ENCODE peak calls at places on chromosomes 11 and 22, in five cellular contexts. C, D, E, X and N are unnamed samples.
A peak's percentile ranks its signal among the peaks of the same experiment; 100 is the strongest.

GRCh38 chr22:27801197-27801615 is 350 bp downstream of the MN1 start:
- DNase-seq in E (no peak), C (no peak), X (no peak), D (no peak), N (peak; percentile 4)

GRCh38 chr22:38246692-38247091 is 26.1 kb downstream of the TMEM184B start:
- DNase-seq in E (no peak), C (no peak), X (no peak), D (no peak), N (no peak)

GRCh38 chr11:70741085-70741484 is 342.8 kb downstream of the CTTN start:
- DNase-seq in E (no peak), C (no peak), X (no peak), D (no peak), N (no peak)

GRCh38 chr22:35477911-35478582 is 62.6 kb upstream of the RASD2 start:
- DNase-seq in C (no peak), X (no peak), D (peak; percentile 20), E (no peak), N (peak; percentile 75)

GRCh38 chr11:109112748-109113378 is 309.1 kb upstream of the C11orf87 start:
- DNase-seq in E (no peak), X (no peak), D (no peak), C (no peak), N (peak; percentile 91)

GRCh38 chr22:42520663-42521546 is 1.3 kb upstream of the RRP7A start:
- DNase-seq in X (no peak), E (no peak), D (no peak), C (no peak), N (no peak)

GRCh38 chr11:110112457-110112856 is 19.3 kb downstream of the ZC3H12C start:
- DNase-seq in D (no peak), C (no peak), X (no peak), E (no peak), N (no peak)

GRCh38 chr22:40363059-40363458 is 7.3 kb upstream of the SGSM3 start:
- DNase-seq in E (no peak), D (peak; percentile 51), C (no peak), X (no peak), N (no peak)

GRCh38 chr11:128480066-128480465 is 107.3 kb downstream of the ETS1 start:
- DNase-seq in C (no peak), D (no peak), E (no peak), X (no peak), N (no peak)